ENCODE peak calls at places on chromosome 18, in six cellular contexts. G, B, X, M, V and C are unnamed samples.

GRCh38 chr18:26618130-26618529 is 69.8 kb upstream of the KCTD1 start:
- DNase-seq in G (no peak), B (no peak), X (no peak), M (no peak), V (no peak), C (no peak)

GRCh38 chr18:28650860-28651259 is 473.9 kb upstream of the CDH2 start:
- DNase-seq in G (no peak), B (no peak), X (no peak), M (no peak), V (no peak), C (no peak)

GRCh38 chr18:62183578-62184195 is 3.2 kb downstream of the PIGN start:
- DNase-seq in G (peak), B (no peak), X (peak), M (peak), V (peak), C (peak)

GRCh38 chr18:70380915-70381896 is 92.4 kb downstream of the SOCS6 start:
- DNase-seq in G (no peak), B (peak), X (no peak), M (no peak), V (no peak), C (no peak)

GRCh38 chr18:58805482-58806187 is 59.0 kb upstream of the ZNF532 start:
- DNase-seq in G (no peak), B (no peak), X (no peak), M (no peak), V (no peak), C (no peak)

GRCh38 chr18:48814490-48815181 is 136.1 kb downstream of the SMAD7 start:
- DNase-seq in G (peak), B (no peak), X (no peak), M (no peak), V (no peak), C (no peak)

GRCh38 chr18:70284976-70285610 is 3.8 kb upstream of the SOCS6 start:
- DNase-seq in G (no peak), B (no peak), X (no peak), M (no peak), V (no peak), C (no peak)

GRCh38 chr18:48832961-48833700 is 117.6 kb downstream of the SMAD7 start:
- DNase-seq in G (no peak), B (peak), X (no peak), M (no peak), V (no peak), C (no peak)

GRCh38 chr18:49648326-49648725 is 86.5 kb downstream of the LIPG start:
- DNase-seq in G (no peak), B (no peak), X (no peak), M (no peak), V (no peak), C (no peak)

GRCh38 chr18:34001376-34001775 is 223.3 kb downstream of the NOL4 start:
- DNase-seq in G (no peak), B (no peak), X (no peak), M (no peak), V (no peak), C (no peak)

GRCh38 chr18:44885507-44885906 is 204.8 kb downstream of the SETBP1 start:
- DNase-seq in G (no peak), B (no peak), X (no peak), M (no peak), V (no peak), C (no peak)

GRCh38 chr18:39238951-39239350 is 1673.4 kb upstream of the CELF4 start:
- DNase-seq in G (no peak), B (no peak), X (no peak), M (no peak), V (no peak), C (no peak)

GRCh38 chr18:11145413-11146191 is 3.8 kb downstream of the PIEZO2 start:
- DNase-seq in G (no peak), B (no peak), X (no peak), M (no peak), V (no peak), C (no peak)

GRCh38 chr18:8938817-8939216 is 163.7 kb upstream of the NDUFV2 start:
- DNase-seq in G (no peak), B (no peak), X (no peak), M (no peak), V (no peak), C (no peak)

GRCh38 chr18:3060667-3061580 is 48.0 kb upstream of the LPIN2 start:
- DNase-seq in G (peak), B (no peak), X (no peak), M (no peak), V (no peak), C (peak)

GRCh38 chr18:24228661-24229053 is 89.8 kb downstream of the CABYR start:
- DNase-seq in G (no peak), B (no peak), X (no peak), M (no peak), V (no peak), C (no peak)

GRCh38 chr18:69686861-69687260 is 260.8 kb downstream of the CD226 start:
- DNase-seq in G (no peak), B (no peak), X (no peak), M (no peak), V (no peak), C (no peak)

GRCh38 chr18:44051088-44051487 is 629.6 kb upstream of the SETBP1 start:
- DNase-seq in G (no peak), B (no peak), X (no peak), M (no peak), V (no peak), C (no peak)

GRCh38 chr18:9901377-9901776 is 12.4 kb upstream of the VAPA start:
- DNase-seq in G (no peak), B (no peak), X (no peak), M (no peak), V (no peak), C (no peak)

GRCh38 chr18:37720706-37721105 is 155.1 kb upstream of the CELF4 start:
- DNase-seq in G (no peak), B (no peak), X (no peak), M (no peak), V (no peak), C (no peak)

GRCh38 chr18:40355701-40356100 is 1599.3 kb upstream of the PIK3C3 start:
- DNase-seq in G (no peak), B (no peak), X (no peak), M (peak), V (no peak), C (no peak)

GRCh38 chr18:21359746-21360145 is 117.7 kb downstream of the GREB1L start:
- DNase-seq in G (no peak), B (no peak), X (no peak), M (peak), V (no peak), C (no peak)

GRCh38 chr18:26714739-26715138 is 150.8 kb downstream of the AQP4 start:
- DNase-seq in G (no peak), B (no peak), X (no peak), M (no peak), V (no peak), C (peak)